ENCODE peak calls at places on chromosome 4, in nine cellular contexts. C is Peyer's patch, Q is tibial nerve, X is left lung, P is cardiac muscle cell, J is fibroblast of lung, L is MM.1S, G is lung, I is OCI-LY7. R is an unnamed sample.
A peak's percentile ranks its signal among the peaks of the same experiment; 100 is the strongest.

GRCh38 chr4:64822405-64822804 is 413.2 kb upstream of the TECRL start:
- DNase-seq in C (no peak), Q (no peak), X (no peak), P (no peak), J (no peak), L (no peak), G (no peak), I (no peak), R (no peak)

GRCh38 chr4:166165829-166166420 is 292.9 kb downstream of the TLL1 start:
- DNase-seq in C (no peak), Q (peak; percentile 12), X (no peak), P (peak; percentile 84), J (peak; percentile 66), L (peak; percentile 77), G (no peak), I (peak; percentile 68), R (no peak)

GRCh38 chr4:183038436-183038835 is 60.6 kb upstream of the WWC2 start:
- DNase-seq in C (no peak), Q (no peak), X (no peak), P (no peak), J (no peak), L (no peak), G (no peak), I (no peak), R (no peak)

GRCh38 chr4:31089815-31090214 is 369.6 kb downstream of the PCDH7 start:
- DNase-seq in C (no peak), Q (no peak), X (peak; percentile 66), P (peak; percentile 51), J (peak; percentile 85), L (peak; percentile 34), G (peak; percentile 86), I (no peak), R (no peak)

GRCh38 chr4:47531241-47531953 is 46.3 kb downstream of the ATP10D start:
- DNase-seq in C (peak; percentile 67), Q (no peak), X (peak; percentile 37), P (no peak), J (peak; percentile 98), L (peak; percentile 93), G (no peak), I (no peak), R (no peak)

GRCh38 chr4:21765810-21766407 is 182.7 kb downstream of the KCNIP4 start:
- DNase-seq in C (no peak), Q (peak; percentile 32), X (no peak), P (peak; percentile 72), J (peak; percentile 35), L (peak; percentile 51), G (no peak), I (peak; percentile 41), R (no peak)

GRCh38 chr4:48194986-48195773 is 61.1 kb upstream of the TXK start:
- DNase-seq in C (no peak), Q (no peak), X (no peak), P (no peak), J (peak; percentile 57), L (peak; percentile 57), G (no peak), I (no peak), R (no peak)

GRCh38 chr4:7183161-7183560 is 9.2 kb upstream of the SORCS2 start:
- DNase-seq in C (no peak), Q (no peak), X (peak; percentile 10), P (no peak), J (peak; percentile 37), L (no peak), G (no peak), I (no peak), R (no peak)

GRCh38 chr4:152109585-152110509 is 349.0 kb upstream of the GATB start:
- DNase-seq in C (no peak), Q (no peak), X (no peak), P (no peak), J (no peak), L (no peak), G (no peak), I (no peak), R (no peak)

GRCh38 chr4:53321151-53321987 is 44.5 kb downstream of the SCFD2 start:
- DNase-seq in C (no peak), Q (no peak), X (no peak), P (no peak), J (peak; percentile 89), L (no peak), G (no peak), I (no peak), R (no peak)

GRCh38 chr4:34046580-34046979 is 2197.7 kb downstream of the ARAP2 start:
- DNase-seq in C (no peak), Q (no peak), X (no peak), P (no peak), J (peak; percentile 66), L (no peak), G (no peak), I (no peak), R (no peak)

GRCh38 chr4:81214518-81215218 is 354 bp downstream of the PRKG2 start:
- DNase-seq in C (no peak), Q (no peak), X (peak; percentile 35), P (peak; percentile 56), J (peak; percentile 25), L (no peak), G (peak; percentile 38), I (no peak), R (no peak)

GRCh38 chr4:7725951-7726350 is 213.7 kb downstream of the AFAP1 start:
- DNase-seq in C (no peak), Q (no peak), X (no peak), P (no peak), J (peak; percentile 36), L (no peak), G (no peak), I (no peak), R (no peak)

GRCh38 chr4:140150636-140150885 is 3.4 kb downstream of the MAML3 start:
- DNase-seq in C (peak; percentile 68), Q (peak; percentile 87), X (no peak), P (no peak), J (no peak), L (no peak), G (peak; percentile 89), I (no peak), R (peak; percentile 57)

DNA sequence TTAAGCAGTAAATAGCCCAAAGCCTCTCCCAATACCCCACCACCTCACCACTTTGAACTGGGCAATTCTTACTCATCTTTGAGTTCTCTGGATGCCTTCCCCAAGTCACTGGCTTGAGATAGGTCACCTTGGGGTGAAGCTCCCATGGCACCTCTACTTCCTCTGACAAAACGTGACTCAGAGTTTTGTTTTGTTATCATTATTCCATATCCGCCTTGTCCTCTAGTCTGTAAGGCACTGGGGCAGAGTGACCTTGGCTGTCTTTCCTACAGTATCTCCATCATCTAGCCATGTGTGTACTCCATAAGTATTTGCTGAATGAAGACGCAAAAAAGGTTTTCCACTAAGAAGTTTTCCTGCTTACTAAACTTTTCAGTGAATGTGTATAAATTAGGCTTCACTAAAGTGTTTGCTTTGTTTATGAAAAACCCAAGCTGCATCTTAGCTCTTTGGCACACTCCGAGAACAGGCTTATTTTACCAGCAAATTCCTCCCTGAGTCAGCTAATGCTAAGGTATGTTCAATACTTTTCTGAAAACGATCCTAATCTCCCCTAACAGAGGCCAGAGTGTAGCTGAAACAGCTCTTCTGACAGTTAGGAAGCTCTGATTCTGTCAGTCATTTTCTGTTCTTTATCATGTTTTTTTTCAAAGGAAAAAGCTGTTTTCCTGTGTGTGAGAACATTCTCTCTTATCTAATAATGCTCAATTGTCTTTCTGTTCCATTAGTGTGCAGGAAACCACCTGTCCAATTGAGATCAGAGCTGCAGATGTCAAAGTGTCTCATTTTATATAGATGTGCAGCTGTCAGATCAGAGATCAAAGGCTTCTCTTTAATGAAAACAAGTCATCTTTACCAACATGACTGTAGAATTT is 30.2 kb upstream of the TSPAN5 start:
- DNase-seq in C (no peak), Q (no peak), X (no peak), P (no peak), J (peak; percentile 69), L (peak; percentile 16), G (no peak), I (no peak), R (no peak)
- H3K4me3 ChIP-seq in C (no peak overlapping the region), Q (no peak overlapping the region), X (no peak overlapping the region), P (no peak overlapping the region), J (no peak overlapping the region), L (no peak overlapping the region), G (no peak overlapping the region), I (no peak overlapping the region), R (no peak overlapping the region)

GRCh38 chr4:185020293-185020808 is 2.1 kb downstream of the HELT start:
- DNase-seq in C (no peak), Q (no peak), X (no peak), P (no peak), J (no peak), L (no peak), G (no peak), I (no peak), R (no peak)
- H3K4me3 ChIP-seq in C (no peak overlapping the region), Q (no peak overlapping the region), X (no peak overlapping the region), P (peak overlapping the region; percentile 21), J (no peak overlapping the region), L (no peak overlapping the region), G (no peak overlapping the region), I (no peak overlapping the region), R (peak overlapping the region; percentile 22)

DNA sequence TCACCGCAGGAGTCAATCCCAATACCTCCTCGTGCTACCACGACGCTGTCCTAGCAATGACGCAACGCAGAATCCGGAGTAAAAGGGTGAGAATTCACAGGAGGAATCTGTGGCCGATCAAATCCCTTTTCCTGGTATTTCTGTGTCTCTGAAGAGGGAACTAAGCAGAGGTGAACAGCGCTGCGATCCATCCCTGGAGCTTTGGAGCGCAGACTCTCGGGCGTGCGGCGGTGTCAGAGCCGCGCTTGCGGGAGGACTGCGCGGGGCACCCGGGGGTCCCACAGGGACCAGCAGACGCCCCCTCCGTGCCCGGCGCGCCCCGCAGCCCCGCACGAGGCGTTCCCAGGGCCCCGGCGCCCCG is 17.2 kb upstream of the ZNF718 start:
- DNase-seq in C (no peak), Q (no peak), X (no peak), P (no peak), J (no peak), L (no peak), G (no peak), I (no peak), R (no peak)
- H3K4me3 ChIP-seq in C (no peak overlapping the region), Q (no peak overlapping the region), X (no peak overlapping the region), P (peak overlapping the region; percentile 31), J (no peak overlapping the region), L (no peak overlapping the region), G (no peak overlapping the region), I (no peak overlapping the region), R (peak overlapping the region; percentile 34)

GRCh38 chr4:148061795-148062194 is 329.9 kb downstream of the ARHGAP10 start:
- DNase-seq in C (no peak), Q (no peak), X (no peak), P (no peak), J (no peak), L (no peak), G (no peak), I (no peak), R (no peak)

GRCh38 chr4:148059617-148060180 is 327.8 kb downstream of the ARHGAP10 start:
- DNase-seq in C (no peak), Q (no peak), X (no peak), P (no peak), J (no peak), L (no peak), G (no peak), I (no peak), R (no peak)

GRCh38 chr4:148062301-148062950 is 330.5 kb downstream of the ARHGAP10 start:
- DNase-seq in C (no peak), Q (no peak), X (no peak), P (no peak), J (no peak), L (no peak), G (no peak), I (no peak), R (no peak)

GRCh38 chr4:148061139-148061476 is 329.2 kb downstream of the ARHGAP10 start:
- DNase-seq in C (no peak), Q (no peak), X (no peak), P (no peak), J (no peak), L (no peak), G (no peak), I (no peak), R (no peak)

GRCh38 chr4:148060264-148061138 is 328.6 kb downstream of the ARHGAP10 start:
- DNase-seq in C (no peak), Q (no peak), X (no peak), P (no peak), J (no peak), L (no peak), G (no peak), I (peak; percentile 37), R (no peak)
- H3K4me3 ChIP-seq in C (no peak overlapping the region), Q (no peak overlapping the region), X (no peak overlapping the region), P (no peak overlapping the region), J (no peak overlapping the region), L (no peak overlapping the region), G (no peak overlapping the region), I (peak overlapping the region; percentile 21), R (no peak overlapping the region)